ENCODE peak calls at places on chromosome 1, in seven cellular contexts. L, U, O, G, N, R and F are unnamed samples.

GRCh38 chr1:143698016-143698415 is 273.8 kb downstream of the FAM72C start:
- DNase-seq in L (peak; percentile 77), U (no peak), O (no peak), G (no peak), N (no peak), R (peak; percentile 7), F (peak; percentile 5)

GRCh38 chr1:1671365-1672119 is 12.7 kb upstream of the CDK11B start:
- DNase-seq in L (no peak), U (no peak), O (no peak), G (no peak), N (no peak), R (no peak), F (no peak)

GRCh38 chr1:119480175-119480574 is 26.8 kb upstream of the HSD3B1 start:
- DNase-seq in L (no peak), U (no peak), O (no peak), G (no peak), N (no peak), R (no peak), F (no peak)

GRCh38 chr1:228400692-228401454 is 5.8 kb downstream of the TRIM11 start:
- DNase-seq in L (no peak), U (no peak), O (no peak), G (no peak), N (no peak), R (no peak), F (no peak)

GRCh38 chr1:183881387-183882084 is 76.6 kb downstream of the RGL1 start:
- DNase-seq in L (no peak), U (peak; percentile 69), O (peak; percentile 57), G (no peak), N (peak; percentile 75), R (no peak), F (peak; percentile 73)

GRCh38 chr1:216686860-216687545 is 36.2 kb downstream of the ESRRG start:
- DNase-seq in L (no peak), U (no peak), O (no peak), G (no peak), N (no peak), R (no peak), F (no peak)

GRCh38 chr1:202281316-202282016 is 60.3 kb downstream of the UBE2T start:
- DNase-seq in L (no peak), U (no peak), O (no peak), G (no peak), N (no peak), R (no peak), F (no peak)

GRCh38 chr1:208054485-208054884 is 143.6 kb upstream of the CD34 start:
- DNase-seq in L (no peak), U (no peak), O (no peak), G (no peak), N (no peak), R (no peak), F (no peak)

GRCh38 chr1:58441699-58442098 is 104.8 kb downstream of the OMA1 start:
- DNase-seq in L (no peak), U (no peak), O (no peak), G (no peak), N (peak; percentile 17), R (no peak), F (no peak)

GRCh38 chr1:194024659-194025058 is 838.2 kb upstream of the B3GALT2 start:
- DNase-seq in L (no peak), U (no peak), O (no peak), G (no peak), N (peak; percentile 34), R (no peak), F (no peak)

GRCh38 chr1:36247538-36247937 is 23.3 kb downstream of the THRAP3 start:
- DNase-seq in L (no peak), U (no peak), O (no peak), G (no peak), N (no peak), R (peak; percentile 60), F (no peak)

GRCh38 chr1:210244746-210245367 is 12.3 kb downstream of the SERTAD4 start:
- DNase-seq in L (no peak), U (no peak), O (no peak), G (no peak), N (no peak), R (no peak), F (no peak)